ENCODE peak calls at places on chromosomes 11 and 22, in five cellular contexts. Q is brain microvascular endothelial cell; X is skeletal muscle cell; K is AML-193; U is stimulated activated naive CD4-positive, alpha-beta T cell treated with Interleukin-2 at 50 U/mL for 16 hours. N is an unnamed sample.

GRCh38 chr22:17132112-17132511 is 11.0 kb upstream of the TMEM121B start:
- DNase-seq in Q (no peak), K (no peak), X (no peak), U (no peak), N (no peak)

GRCh38 chr11:59436169-59436568 is at the start of gene OR5A1:
- DNase-seq in U (no peak), Q (no peak), X (no peak), K (no peak), N (no peak)

GRCh38 chr11:2929511-2929879 is 275 bp upstream of the PHLDA2 start:
- DNase-seq in X (no peak), Q (peak; percentile 56), U (peak; percentile 32), K (no peak), N (peak; percentile 52)

GRCh38 chr11:12053606-12054361 is 45.4 kb upstream of the DKK3 start:
- DNase-seq in U (no peak), K (no peak), X (peak; percentile 74), Q (no peak), N (no peak)

GRCh38 chr11:32886180-32886579 is 6.4 kb upstream of the QSER1 start:
- DNase-seq in Q (no peak), U (no peak), X (no peak), K (no peak), N (no peak)

GRCh38 chr22:40381461-40381860 is 11.1 kb downstream of the SGSM3 start:
- DNase-seq in X (no peak), Q (no peak), U (no peak), K (no peak), N (no peak)

GRCh38 chr11:79335681-79336080 is 105.1 kb downstream of the TENM4 start:
- DNase-seq in X (no peak), K (no peak), Q (no peak), U (no peak), N (no peak)

GRCh38 chr11:78796956-78797355 is 222.3 kb upstream of the NARS2 start:
- DNase-seq in K (no peak), U (no peak), Q (peak; percentile 94), X (peak; percentile 97), N (peak; percentile 68)

GRCh38 chr11:131678658-131679340 is 308.4 kb downstream of the NTM start:
- DNase-seq in X (no peak), K (no peak), U (no peak), Q (no peak), N (no peak)

GRCh38 chr11:93525601-93526000 is 17.6 kb downstream of the SMCO4 start:
- DNase-seq in X (no peak), Q (peak; percentile 40), U (no peak), K (no peak), N (no peak)

GRCh38 chr11:86608251-86608799 is 64.1 kb downstream of the ME3 start:
- DNase-seq in U (no peak), Q (peak; percentile 58), X (no peak), K (peak; percentile 67), N (peak; percentile 53)

GRCh38 chr22:46352691-46353386 is 17.3 kb downstream of the TRMU start:
- DNase-seq in X (no peak), Q (peak; percentile 14), K (no peak), U (no peak), N (peak; percentile 60)

GRCh38 chr11:96293583-96293982 is 49.4 kb downstream of the MAML2 start:
- DNase-seq in Q (peak; percentile 39), X (no peak), U (no peak), K (peak; percentile 65), N (no peak)

GRCh38 chr22:49242480-49242879 is 585.2 kb downstream of the BRD1 start:
- DNase-seq in Q (no peak), K (no peak), U (no peak), X (no peak), N (no peak)

GRCh38 chr22:44409691-44410316 is 88.2 kb downstream of the RTL6 start:
- DNase-seq in U (no peak), X (no peak), K (no peak), Q (no peak), N (no peak)

GRCh38 chr22:43985532-43985931 is 30.3 kb downstream of the SAMM50 start:
- DNase-seq in Q (no peak), U (no peak), X (no peak), K (no peak), N (no peak)

GRCh38 chr11:59551651-59552521 is 40.5 kb downstream of the OR4D9 start:
- DNase-seq in U (no peak), X (peak; percentile 55), K (peak; percentile 59), Q (peak; percentile 81), N (peak; percentile 64)

GRCh38 chr22:22022255-22022840 is 39.8 kb upstream of the TOP3B start:
- DNase-seq in Q (no peak), X (no peak), K (no peak), U (no peak), N (no peak)

GRCh38 chr22:41324818-41325528 is 23.6 kb downstream of the ZC3H7B start:
- DNase-seq in X (no peak), U (no peak), K (no peak), Q (no peak), N (no peak)

GRCh38 chr11:61961570-61962212 is 5.7 kb downstream of the FTH1 start:
- DNase-seq in X (no peak), Q (peak; percentile 41), K (no peak), U (no peak), N (peak; percentile 94)

GRCh38 chr11:28347351-28347750 is 239.2 kb downstream of the METTL15 start:
- DNase-seq in K (no peak), X (no peak), U (no peak), Q (no peak), N (no peak)

GRCh38 chr22:36368359-36368983 is 19.3 kb downstream of the MYH9 start:
- DNase-seq in X (no peak), Q (no peak), K (no peak), U (no peak), N (peak; percentile 83)

GRCh38 chr22:39574779-39575551 is 4.4 kb downstream of the CACNA1I start:
- DNase-seq in X (peak; percentile 72), Q (peak; percentile 88), K (no peak), U (no peak), N (peak; percentile 92)

GRCh38 chr22:37288521-37288920 is 6.2 kb downstream of the CYTH4 start:
- DNase-seq in U (no peak), X (no peak), Q (no peak), K (no peak), N (no peak)

GRCh38 chr11:64652586-64653387 is 61.8 kb downstream of the SLC22A12 start:
- DNase-seq in U (peak; percentile 52), X (peak; percentile 24), K (peak; percentile 47), Q (peak; percentile 51), N (peak; percentile 25)

GRCh38 chr11:68841718-68842426 is at the start of gene CPT1A:
- DNase-seq in K (peak; percentile 55), X (peak; percentile 11), Q (no peak), U (peak; percentile 70), N (peak; percentile 19)

GRCh38 chr11:126461096-126461440 is 105.6 kb downstream of the ST3GAL4 start:
- DNase-seq in X (no peak), Q (no peak), K (no peak), U (no peak), N (no peak)

GRCh38 chr11:12272821-12273617 is 104.4 kb upstream of the PARVA start:
- DNase-seq in K (no peak), U (no peak), X (no peak), Q (peak; percentile 73), N (peak; percentile 50)

GRCh38 chr11:107017433-107018227 is 646 bp downstream of the GUCY1A2 start:
- DNase-seq in Q (no peak), U (no peak), K (no peak), X (no peak), N (peak; percentile 13)

GRCh38 chr11:120750647-120751419 is 239.3 kb downstream of the GRIK4 start:
- DNase-seq in U (no peak), K (no peak), Q (no peak), X (no peak), N (no peak)

GRCh38 chr22:47102081-47102480 is 339.6 kb downstream of the TBC1D22A start:
- DNase-seq in Q (no peak), K (no peak), U (no peak), X (no peak), N (no peak)

GRCh38 chr22:40855960-40856512 is 403 bp downstream of the ST13 start:
- DNase-seq in K (peak; percentile 23), U (no peak), X (no peak), Q (peak; percentile 23), N (peak; percentile 8)

GRCh38 chr11:77087723-77088225 is 14.9 kb upstream of the OMP start:
- DNase-seq in K (no peak), U (no peak), Q (no peak), X (no peak), N (no peak)

GRCh38 chr11:241634-242033 is 4.9 kb downstream of the PSMD13 start:
- DNase-seq in Q (no peak), X (no peak), U (no peak), K (no peak), N (no peak)

GRCh38 chr11:88332851-88333250 is 4.7 kb downstream of the CTSC start:
- DNase-seq in Q (no peak), X (peak; percentile 25), U (no peak), K (no peak), N (no peak)

GRCh38 chr11:93983542-93984204 is 37.5 kb upstream of the HEPHL1 start:
- DNase-seq in K (no peak), Q (no peak), U (no peak), X (no peak), N (no peak)

GRCh38 chr11:129291556-129291955 is 84.1 kb upstream of the BARX2 start:
- DNase-seq in X (no peak), K (no peak), U (no peak), Q (no peak), N (no peak)

GRCh38 chr22:43110444-43110926 is at the start of gene BIK:
- DNase-seq in Q (no peak), U (peak; percentile 14), K (no peak), X (no peak), N (no peak)

GRCh38 chr22:36334081-36334831 is 53.5 kb downstream of the MYH9 start:
- DNase-seq in U (peak; percentile 41), Q (no peak), K (no peak), X (no peak), N (no peak)

GRCh38 chr22:21020802-21021429 is 6.0 kb downstream of the P2RX6 start:
- DNase-seq in K (peak; percentile 19), U (no peak), X (no peak), Q (no peak), N (no peak)